ENCODE peak calls at places on chromosomes 7 and 10, in five cellular contexts. Y, X, U, H and P are unnamed samples.

GRCh38 chr10:97873569-97873968 is 23.9 kb downstream of the GOLGA7B start:
- DNase-seq in U (no peak), Y (no peak), X (no peak), H (no peak), P (no peak)

GRCh38 chr10:86062647-86063145 is 303.9 kb downstream of the GRID1 start:
- DNase-seq in X (no peak), Y (no peak), U (no peak), H (no peak), P (no peak)

GRCh38 chr10:52359466-52359865 is 45.4 kb downstream of the DKK1 start:
- DNase-seq in H (no peak), X (no peak), Y (no peak), U (no peak), P (no peak)

GRCh38 chr10:33494694-33495093 is 160.2 kb upstream of the NRP1 start:
- DNase-seq in Y (no peak), H (no peak), X (no peak), U (no peak), P (no peak)

GRCh38 chr7:2006231-2006771 is 226.4 kb downstream of the MAD1L1 start:
- DNase-seq in Y (no peak), H (peak; percentile 46), X (peak; percentile 49), U (no peak), P (no peak)

GRCh38 chr7:34138483-34138882 is 233.1 kb downstream of the BMPER start:
- DNase-seq in H (no peak), Y (no peak), U (no peak), X (no peak), P (no peak)

GRCh38 chr10:11080564-11080984 is 62.9 kb downstream of the CELF2 start:
- DNase-seq in X (no peak), H (no peak), Y (no peak), U (no peak), P (no peak)

GRCh38 chr7:131747625-131748024 is 191.2 kb upstream of the PODXL start:
- DNase-seq in Y (no peak), X (no peak), U (no peak), H (no peak), P (no peak)

GRCh38 chr7:30684351-30684750 is 2.1 kb upstream of the CRHR2 start:
- DNase-seq in X (no peak), H (no peak), Y (no peak), U (no peak), P (no peak)

GRCh38 chr7:151614019-151614418 is 94.3 kb upstream of the RHEB start:
- DNase-seq in H (no peak), Y (no peak), U (no peak), X (no peak), P (no peak)

GRCh38 chr10:43871004-43871439 is 222.3 kb upstream of the ZNF32 start:
- DNase-seq in U (no peak), H (peak; percentile 63), X (no peak), Y (no peak), P (no peak)

GRCh38 chr10:20598590-20598989 is 298.5 kb downstream of the NEBL start:
- DNase-seq in X (no peak), H (no peak), U (no peak), Y (no peak), P (no peak)

GRCh38 chr10:90849956-90850749 is 7.7 kb downstream of the HTR7 start:
- DNase-seq in X (no peak), Y (no peak), U (no peak), H (no peak), P (no peak)

GRCh38 chr7:130009848-130010688 is 41.1 kb downstream of the ZC3HC1 start:
- DNase-seq in X (peak; percentile 68), Y (peak; percentile 65), H (no peak), U (no peak), P (peak; percentile 64)

GRCh38 chr7:155464183-155464582 is 6.3 kb downstream of the EN2 start:
- DNase-seq in Y (no peak), U (no peak), X (no peak), H (no peak), P (no peak)

GRCh38 chr10:14208231-14208630 is 122.5 kb downstream of the FRMD4A start:
- DNase-seq in X (no peak), U (no peak), H (no peak), Y (no peak), P (no peak)

GRCh38 chr10:30854656-30855055 is 177.0 kb downstream of the ZNF438 start:
- DNase-seq in Y (no peak), H (no peak), X (no peak), U (no peak), P (no peak)

GRCh38 chr10:107687702-107688101 is 523.2 kb upstream of the SORCS1 start:
- DNase-seq in H (no peak), U (no peak), X (no peak), Y (no peak), P (no peak)

GRCh38 chr10:10658157-10658556 is 359.5 kb upstream of the CELF2 start:
- DNase-seq in Y (no peak), U (no peak), H (no peak), X (no peak), P (no peak)

GRCh38 chr7:76072243-76073148 is 24.6 kb downstream of the MDH2 start:
- DNase-seq in H (no peak), Y (no peak), X (peak; percentile 64), U (no peak), P (no peak)

GRCh38 chr7:76065016-76065612 is 17.2 kb downstream of the MDH2 start:
- DNase-seq in Y (no peak), H (no peak), U (no peak), X (no peak), P (peak; percentile 54)

GRCh38 chr7:76066716-76067503 is 19.0 kb downstream of the MDH2 start:
- DNase-seq in Y (no peak), U (no peak), X (no peak), H (no peak), P (no peak)

GRCh38 chr7:76071316-76072242 is 23.7 kb downstream of the MDH2 start:
- DNase-seq in X (peak; percentile 71), Y (no peak), U (no peak), H (peak; percentile 68), P (no peak)

DNA sequence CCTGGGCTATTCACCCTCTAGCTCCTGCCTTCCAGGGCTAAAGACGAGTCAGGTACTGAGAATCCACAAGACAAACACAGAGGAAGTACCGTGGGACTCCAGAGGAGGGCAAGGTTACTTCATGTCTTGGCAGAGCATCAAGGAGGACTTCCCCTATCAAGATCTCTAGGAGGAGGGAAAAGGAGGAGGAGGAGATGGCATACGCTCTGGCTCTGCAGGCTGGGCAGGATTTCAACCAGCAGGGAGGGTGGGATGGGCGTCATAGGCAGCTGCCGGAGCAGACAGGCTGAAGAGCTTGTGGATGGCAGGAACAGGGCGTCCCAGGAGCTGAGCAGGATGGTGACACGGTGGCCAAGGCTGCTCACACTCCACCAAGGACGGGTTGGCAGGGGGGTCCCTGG is 21.3 kb downstream of the MDH2 start:
- DNase-seq in Y (no peak), X (peak; percentile 73), U (no peak), H (peak; percentile 82), P (peak; percentile 19)
- TF ChIP-seq CTCF in Y (peak; percentile 46), X (peak; percentile 15), U (no peak), H (peak; percentile 24), P (no peak)

DNA sequence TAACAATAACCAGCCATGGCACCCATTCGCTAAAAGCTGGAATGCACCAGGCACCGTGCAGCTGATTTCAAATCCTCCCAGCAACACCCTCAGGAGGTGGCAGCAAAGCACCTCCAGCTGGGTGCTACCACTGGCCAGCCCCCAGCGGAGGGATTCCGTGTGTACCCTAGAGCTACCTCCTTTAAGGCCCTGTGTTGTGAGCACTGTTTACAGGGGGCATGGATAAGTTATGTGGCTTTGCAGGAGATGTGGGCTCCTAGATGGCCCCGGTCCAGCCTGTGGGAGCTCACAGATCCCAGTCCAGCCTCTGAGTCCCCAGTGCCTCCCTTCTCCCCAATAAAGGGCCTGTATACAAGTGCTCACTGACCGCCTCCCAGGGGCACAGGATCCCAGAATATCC is 27.1 kb downstream of the TNRC18 start:
- DNase-seq in X (no peak), H (peak; percentile 83), U (peak; percentile 78), Y (no peak), P (peak; percentile 82)
- TF ChIP-seq CTCF in X (peak; percentile 21), H (peak; percentile 38), U (peak; percentile 71), Y (no peak), P (peak; percentile 53)

GRCh38 chr10:29238531-29239080 is 50.3 kb upstream of the LYZL1 start:
- DNase-seq in Y (no peak), H (no peak), U (no peak), X (no peak), P (no peak)

GRCh38 chr10:29240991-29241660 is 47.7 kb upstream of the LYZL1 start:
- DNase-seq in U (no peak), H (no peak), Y (no peak), X (no peak), P (no peak)

GRCh38 chr10:29241925-29242324 is 46.9 kb upstream of the LYZL1 start:
- DNase-seq in U (no peak), Y (no peak), X (no peak), H (no peak), P (no peak)

GRCh38 chr10:29237786-29238185 is 51.1 kb upstream of the LYZL1 start:
- DNase-seq in X (no peak), Y (no peak), H (no peak), U (no peak), P (no peak)

DNA sequence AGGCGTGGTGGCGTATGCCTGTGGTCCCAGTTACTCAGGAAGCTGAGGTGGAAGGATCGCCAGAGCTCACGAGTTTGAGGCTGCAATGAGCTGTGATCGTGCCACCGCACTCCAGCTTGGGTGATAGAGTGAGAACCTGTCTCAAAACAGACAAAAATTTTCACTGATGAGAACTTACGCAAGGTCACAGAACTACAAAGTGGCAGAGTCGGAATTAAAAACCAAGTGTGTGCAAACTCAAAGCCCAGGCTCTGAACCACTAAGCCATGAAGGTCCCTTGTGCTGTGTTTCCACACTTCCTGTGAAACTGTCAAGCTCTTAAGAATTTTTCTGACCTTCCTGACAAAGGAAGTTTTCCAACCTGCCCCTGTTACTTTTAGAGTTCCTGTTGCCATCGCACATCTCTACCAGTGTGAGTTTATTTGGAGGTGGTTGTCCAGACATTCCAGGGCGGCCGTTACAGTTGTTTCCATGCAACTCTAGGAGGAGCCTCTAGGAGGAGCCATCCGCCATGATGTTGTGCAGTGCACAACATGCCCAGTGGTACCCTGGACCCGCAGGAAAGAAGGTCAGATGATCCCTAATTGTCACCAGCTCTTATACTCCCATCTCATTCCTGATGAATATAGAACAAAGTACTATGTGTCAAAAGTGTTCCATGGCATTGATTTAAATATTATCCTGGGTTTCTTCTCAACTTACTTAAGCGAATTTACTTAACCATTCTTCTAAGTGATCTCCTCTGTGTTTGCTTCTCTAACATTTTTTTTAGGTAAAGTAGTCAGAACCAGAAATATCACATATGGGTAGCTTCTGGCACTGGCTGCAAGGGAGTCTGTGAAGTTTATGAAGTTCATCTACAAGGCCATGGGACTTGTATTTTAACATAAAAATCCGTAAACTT is 49.0 kb upstream of the LYZL1 start:
- DNase-seq in Y (no peak), U (peak; percentile 3), H (no peak), X (no peak), P (peak; percentile 6)
- TF ChIP-seq CTCF in Y (peak; percentile 53), U (peak; percentile 71), H (peak; percentile 32), X (peak; percentile 38), P (peak; percentile 24)

GRCh38 chr7:158395780-158396214 is 191.8 kb downstream of the PTPRN2 start:
- DNase-seq in H (peak; percentile 56), U (no peak), Y (no peak), X (no peak), P (no peak)

GRCh38 chr7:158395349-158395748 is 192.3 kb downstream of the PTPRN2 start:
- DNase-seq in X (no peak), Y (no peak), U (no peak), H (peak; percentile 39), P (no peak)

GRCh38 chr7:158396301-158396905 is 191.2 kb downstream of the PTPRN2 start:
- DNase-seq in Y (no peak), X (no peak), U (no peak), H (peak; percentile 61), P (no peak)

GRCh38 chr7:158393926-158394625 is 193.5 kb downstream of the PTPRN2 start:
- DNase-seq in H (peak; percentile 54), U (no peak), Y (no peak), X (no peak), P (no peak)

GRCh38 chr7:158394936-158395335 is 192.7 kb downstream of the PTPRN2 start:
- DNase-seq in Y (no peak), U (peak; percentile 5), H (peak; percentile 76), X (no peak), P (peak; percentile 52)
- TF ChIP-seq CTCF in Y (peak; percentile 21), U (peak; percentile 49), H (peak; percentile 63), X (peak; percentile 65), P (peak; percentile 72)